ENCODE peak calls at places on chromosomes 2 and 18, in four cellular contexts. One of them, this sample, is unnamed. For H3K4me1, the result is how much of the 10 kb centered on the place peaks cover.

GRCh38 chr2:218962859-218963492 is 3.5 kb downstream of the CDK5R2 start:
- DNase-seq in HepG2: peak
- DNase-seq in sigmoid colon: no peak
- DNase-seq in spleen: no peak
- DNase-seq in this sample: no peak

GRCh38 chr2:105403241-105403784 is 4.5 kb upstream of the FHL2 start:
- DNase-seq in HepG2: no peak
- DNase-seq in sigmoid colon: no peak
- DNase-seq in spleen: no peak
- DNase-seq in this sample: no peak

GRCh38 chr2:236131073-236131692 is 37.0 kb downstream of the GBX2 start:
- DNase-seq in HepG2: no peak
- DNase-seq in sigmoid colon: no peak
- DNase-seq in spleen: no peak
- DNase-seq in this sample: no peak

GRCh38 chr2:190648289-190649034 is 421 bp upstream of the NAB1 start:
- DNase-seq in HepG2: peak
- DNase-seq in sigmoid colon: peak
- DNase-seq in spleen: peak
- DNase-seq in this sample: no peak

GRCh38 chr2:15577071-15577706 is 14.5 kb upstream of the DDX1 start:
- DNase-seq in HepG2: peak
- DNase-seq in sigmoid colon: peak
- DNase-seq in spleen: peak
- DNase-seq in this sample: peak

GRCh38 chr2:47568164-47568861 is 165.4 kb downstream of the MSH2 start:
- DNase-seq in HepG2: no peak
- DNase-seq in sigmoid colon: no peak
- DNase-seq in spleen: no peak
- DNase-seq in this sample: no peak

GRCh38 chr2:3433339-3433699 is 53.8 kb downstream of the TRAPPC12 start:
- DNase-seq in HepG2: no peak
- DNase-seq in sigmoid colon: no peak
- DNase-seq in spleen: no peak
- DNase-seq in this sample: no peak

GRCh38 chr2:202024871-202025270 is 8.8 kb upstream of the FZD7 start:
- DNase-seq in HepG2: no peak
- DNase-seq in sigmoid colon: no peak
- DNase-seq in spleen: no peak
- DNase-seq in this sample: no peak

GRCh38 chr2:86787701-86788100 is 3.0 kb downstream of the CD8A start:
- DNase-seq in HepG2: no peak
- DNase-seq in sigmoid colon: no peak
- DNase-seq in spleen: no peak
- DNase-seq in this sample: peak

GRCh38 chr18:26477828-26478466 is 70.4 kb downstream of the KCTD1 start:
- DNase-seq in HepG2: no peak
- DNase-seq in sigmoid colon: no peak
- DNase-seq in spleen: no peak
- DNase-seq in this sample: no peak

GRCh38 chr2:102418421-102418961 is 4.5 kb upstream of the IL18RAP start:
- DNase-seq in HepG2: no peak
- DNase-seq in sigmoid colon: no peak
- DNase-seq in spleen: no peak
- DNase-seq in this sample: no peak

GRCh38 chr2:77938462-77938861 is 416.3 kb upstream of the LRRTM4 start:
- DNase-seq in HepG2: no peak
- DNase-seq in sigmoid colon: no peak
- DNase-seq in spleen: no peak
- DNase-seq in this sample: no peak

GRCh38 chr2:134912406-134912805 is 6.2 kb upstream of the CCNT2 start:
- DNase-seq in HepG2: no peak
- DNase-seq in sigmoid colon: no peak
- DNase-seq in spleen: no peak
- DNase-seq in this sample: no peak

GRCh38 chr2:75556679-75557366 is 3.9 kb downstream of the EVA1A start:
- DNase-seq in HepG2: peak
- DNase-seq in sigmoid colon: no peak
- DNase-seq in spleen: no peak
- DNase-seq in this sample: peak

GRCh38 chr2:121617042-121617599 is 32.1 kb downstream of the CLASP1 start:
- DNase-seq in HepG2: no peak
- DNase-seq in sigmoid colon: no peak
- DNase-seq in spleen: no peak
- DNase-seq in this sample: no peak

GRCh38 chr2:102637358-102637757 is 18.0 kb downstream of the SLC9A2 start:
- DNase-seq in HepG2: no peak
- DNase-seq in sigmoid colon: no peak
- DNase-seq in spleen: no peak
- DNase-seq in this sample: no peak

GRCh38 chr2:150586858-150587257 is 99.4 kb upstream of the RND3 start:
- DNase-seq in HepG2: peak
- DNase-seq in sigmoid colon: no peak
- DNase-seq in spleen: no peak
- DNase-seq in this sample: no peak

GRCh38 chr2:62215306-62216064 is 19.6 kb downstream of the B3GNT2 start:
- DNase-seq in HepG2: no peak
- DNase-seq in sigmoid colon: no peak
- DNase-seq in spleen: no peak
- DNase-seq in this sample: no peak

GRCh38 chr2:30235859-30236535 is 4.7 kb downstream of the LBH start:
- DNase-seq in HepG2: no peak
- DNase-seq in sigmoid colon: peak
- DNase-seq in spleen: peak
- DNase-seq in this sample: no peak

GRCh38 chr2:234308814-234309195 is 188.1 kb downstream of the ARL4C start:
- DNase-seq in HepG2: no peak
- DNase-seq in sigmoid colon: no peak
- DNase-seq in spleen: no peak
- DNase-seq in this sample: no peak
- H3K4me3 ChIP-seq in HepG2: no peak
- H3K4me3 ChIP-seq in sigmoid colon: no peak
- H3K4me3 ChIP-seq in spleen: no peak
- H3K4me3 ChIP-seq in this sample: no peak

GRCh38 chr2:99808801-99809200 is 319.0 kb upstream of the REV1 start:
- DNase-seq in HepG2: no peak
- DNase-seq in sigmoid colon: no peak
- DNase-seq in spleen: no peak
- DNase-seq in this sample: no peak
- H3K4me1 ChIP-seq in HepG2: under half
- H3K4me1 ChIP-seq in sigmoid colon: under half
- H3K4me1 ChIP-seq in spleen: under half
- H3K4me1 ChIP-seq in this sample: under half

GRCh38 chr2:27495840-27496356 is 741 bp upstream of the GCKR start:
- DNase-seq in HepG2: peak
- DNase-seq in sigmoid colon: no peak
- DNase-seq in spleen: no peak
- DNase-seq in this sample: no peak

GRCh38 chr2:27494944-27495554 is at the start of gene FNDC4:
- DNase-seq in HepG2: no peak
- DNase-seq in sigmoid colon: peak
- DNase-seq in spleen: peak
- DNase-seq in this sample: no peak

GRCh38 chr2:27493948-27494283 is 1.1 kb downstream of the FNDC4 start:
- DNase-seq in HepG2: no peak
- DNase-seq in sigmoid colon: no peak
- DNase-seq in spleen: no peak
- DNase-seq in this sample: no peak

GRCh38 chr2:27492557-27492956 is 2.4 kb downstream of the FNDC4 start:
- DNase-seq in HepG2: no peak
- DNase-seq in sigmoid colon: no peak
- DNase-seq in spleen: no peak
- DNase-seq in this sample: no peak

GRCh38 chr2:27494284-27494943 is 586 bp downstream of the FNDC4 start:
- DNase-seq in HepG2: peak
- DNase-seq in sigmoid colon: peak
- DNase-seq in spleen: peak
- DNase-seq in this sample: no peak
- TF ChIP-seq POLR2A in HepG2: peak
- TF ChIP-seq POLR2A in sigmoid colon: no peak
- TF ChIP-seq POLR2A in spleen: no peak
- TF ChIP-seq POLR2A in this sample: no peak

GRCh38 chr2:25375989-25376545 is 34.3 kb upstream of the DNMT3A start:
- DNase-seq in HepG2: no peak
- DNase-seq in sigmoid colon: peak
- DNase-seq in spleen: peak
- DNase-seq in this sample: no peak
- H3K4me3 ChIP-seq in HepG2: no peak
- H3K4me3 ChIP-seq in sigmoid colon: no peak
- H3K4me3 ChIP-seq in spleen: no peak
- H3K4me3 ChIP-seq in this sample: peak

DNA sequence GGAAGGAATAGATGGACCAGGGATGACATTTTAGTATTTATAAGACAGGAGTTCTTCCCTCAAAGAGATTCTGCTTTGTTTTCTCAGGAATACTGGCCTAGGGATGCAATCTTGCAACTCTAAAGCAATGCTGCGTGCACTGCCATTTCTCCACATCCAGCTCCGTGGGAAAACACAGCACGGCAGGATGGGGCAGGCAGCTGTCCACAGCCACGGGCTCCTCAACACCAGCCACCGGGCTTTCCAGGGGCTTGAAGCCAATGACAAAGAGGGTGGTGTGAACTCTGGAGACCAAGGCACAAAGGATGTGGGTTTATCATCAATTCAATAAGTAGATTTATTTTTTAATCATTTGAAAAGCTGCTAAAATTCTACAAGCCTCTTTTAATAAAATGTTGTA is 49.3 kb downstream of the CABYR start:
- DNase-seq in HepG2: no peak
- DNase-seq in sigmoid colon: no peak
- DNase-seq in spleen: no peak
- DNase-seq in this sample: no peak
- H3K4me1 ChIP-seq in HepG2: under half
- H3K4me1 ChIP-seq in sigmoid colon: under half
- H3K4me1 ChIP-seq in spleen: under half
- H3K4me1 ChIP-seq in this sample: under half

DNA sequence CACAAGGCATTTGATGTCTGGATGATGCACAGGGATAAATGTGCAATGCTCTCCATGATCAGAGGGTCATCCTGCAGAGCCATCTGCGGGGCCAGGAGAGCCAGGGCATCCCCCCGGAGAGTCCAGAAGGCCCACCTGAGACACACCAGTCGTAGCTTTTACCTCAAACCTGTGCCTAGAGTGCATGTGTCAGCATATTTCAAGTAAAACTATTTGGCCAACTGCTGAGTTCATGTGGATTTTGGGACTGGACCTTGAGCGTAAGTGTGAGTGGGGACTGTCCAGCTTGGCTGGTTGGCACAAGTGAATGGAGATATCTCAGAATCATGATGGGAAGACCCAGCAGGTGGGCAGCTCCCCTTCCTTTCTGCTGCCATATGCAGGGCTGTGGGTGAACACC is 147.8 kb upstream of the TPO start:
- DNase-seq in HepG2: no peak
- DNase-seq in sigmoid colon: no peak
- DNase-seq in spleen: no peak
- DNase-seq in this sample: no peak
- TF ChIP-seq POLR2A in HepG2: no peak
- TF ChIP-seq POLR2A in sigmoid colon: no peak
- TF ChIP-seq POLR2A in spleen: no peak
- TF ChIP-seq POLR2A in this sample: no peak

GRCh38 chr2:196167666-196168065 is 3.7 kb downstream of the STK17B start:
- DNase-seq in HepG2: no peak
- DNase-seq in sigmoid colon: no peak
- DNase-seq in spleen: no peak
- DNase-seq in this sample: no peak
- H3K4me3 ChIP-seq in HepG2: no peak
- H3K4me3 ChIP-seq in sigmoid colon: no peak
- H3K4me3 ChIP-seq in spleen: peak
- H3K4me3 ChIP-seq in this sample: no peak

DNA sequence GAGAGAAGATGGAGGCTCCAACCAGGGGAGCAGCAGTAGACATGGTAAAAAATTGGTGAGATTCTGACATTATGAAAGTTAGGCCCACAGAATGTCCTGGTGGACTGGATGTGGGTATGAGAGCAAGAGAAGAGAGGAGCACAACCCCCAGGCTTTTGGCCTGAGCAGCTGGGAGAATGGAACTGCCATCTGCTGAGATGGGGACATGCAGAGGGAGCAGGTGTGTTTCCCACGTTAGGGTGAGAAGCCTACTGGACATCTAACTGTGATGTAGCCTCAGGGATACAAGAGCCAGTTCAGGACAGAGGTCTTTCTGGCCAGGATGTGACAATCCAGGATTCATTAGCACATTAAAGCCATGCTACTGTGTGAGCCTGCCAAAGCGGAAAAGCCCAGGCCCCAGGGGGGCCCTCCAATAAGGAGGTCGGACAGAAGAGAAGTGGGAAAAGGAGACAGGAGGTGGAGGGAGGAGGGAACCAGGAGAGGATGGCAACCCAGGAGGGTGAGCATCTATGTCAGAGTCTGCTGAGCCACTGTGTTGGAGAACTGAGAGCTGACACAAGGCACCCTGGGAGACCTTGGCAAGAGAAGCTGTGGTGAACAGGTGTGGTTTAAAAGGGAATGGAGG is 10.6 kb downstream of the CYB5A start:
- DNase-seq in HepG2: no peak
- DNase-seq in sigmoid colon: no peak
- DNase-seq in spleen: no peak
- DNase-seq in this sample: peak
- H3K4me1 ChIP-seq in HepG2: half or more
- H3K4me1 ChIP-seq in sigmoid colon: under half
- H3K4me1 ChIP-seq in spleen: half or more
- H3K4me1 ChIP-seq in this sample: half or more

GRCh38 chr2:207819839-207820784 is 50.4 kb upstream of the FZD5 start:
- DNase-seq in HepG2: peak
- DNase-seq in sigmoid colon: no peak
- DNase-seq in spleen: no peak
- DNase-seq in this sample: no peak
- TF ChIP-seq POLR2A in HepG2: peak
- TF ChIP-seq POLR2A in sigmoid colon: peak
- TF ChIP-seq POLR2A in spleen: no peak
- TF ChIP-seq POLR2A in this sample: no peak

DNA sequence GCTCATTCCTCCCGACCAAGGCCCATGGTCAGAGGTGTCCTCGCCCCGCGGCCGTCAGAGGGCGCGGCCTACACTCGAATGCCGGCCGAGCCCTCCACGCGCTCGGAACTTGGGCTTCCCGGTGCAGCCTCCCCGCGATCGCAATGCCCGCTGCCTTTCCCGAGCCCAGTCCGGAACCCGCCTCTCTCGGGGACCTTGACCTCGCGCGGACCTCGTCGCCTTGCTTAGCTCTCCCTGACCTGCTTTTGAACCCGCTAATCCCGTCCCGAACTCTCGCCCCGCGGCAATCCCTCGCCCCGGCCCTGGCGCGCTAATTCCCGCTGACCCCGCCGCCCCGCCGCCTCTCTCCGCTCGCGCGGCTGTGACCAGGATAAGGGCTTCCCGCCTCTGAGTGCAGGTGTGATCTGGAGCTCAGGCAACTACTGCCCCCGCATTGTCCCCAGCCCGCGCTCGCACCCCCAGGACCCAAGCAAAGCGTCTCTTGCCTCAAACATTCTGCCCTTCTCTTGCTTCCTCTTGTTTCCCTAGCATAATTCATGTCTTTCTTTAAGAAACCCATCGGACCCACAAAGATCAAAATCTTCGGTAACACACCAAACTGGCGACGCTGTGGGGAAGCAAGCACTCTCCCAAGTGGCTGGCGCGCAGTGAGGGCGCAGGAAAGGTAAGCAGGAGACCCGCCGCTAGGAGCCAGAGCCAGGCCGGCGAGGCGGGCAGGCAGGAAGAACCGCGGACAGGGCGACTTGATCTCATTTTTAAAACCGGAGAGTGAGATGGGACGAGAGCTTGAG is 46.6 kb upstream of the ATP6V1B1 start:
- DNase-seq in HepG2: no peak
- DNase-seq in sigmoid colon: no peak
- DNase-seq in spleen: no peak
- DNase-seq in this sample: peak
- H3K4me3 ChIP-seq in HepG2: no peak
- H3K4me3 ChIP-seq in sigmoid colon: no peak
- H3K4me3 ChIP-seq in spleen: no peak
- H3K4me3 ChIP-seq in this sample: peak